ENCODE peak calls at places on chromosome X, in six cellular contexts. I is kidney epithelial cell, J is colonic mucosa, Z is thyroid gland, S is AG04450, B is IMR-90. X is an unnamed sample. For H3K27me3, the result is how much of the 10 kb centered on the place peaks cover.

GRCh38 chrX:153310901-153311300 is 10.7 kb downstream of the PNMA6F start:
- DNase-seq in I (no peak), J (no peak), Z (peak), S (no peak), B (no peak), X (no peak)

GRCh38 chrX:20267924-20268701 is 1.4 kb upstream of the RPS6KA3 start:
- DNase-seq in I (no peak), J (peak), Z (peak), S (no peak), B (no peak), X (peak)

GRCh38 chrX:54066841-54067240 is 22.6 kb upstream of the PHF8 start:
- DNase-seq in I (no peak), J (no peak), Z (no peak), S (no peak), B (peak), X (no peak)

GRCh38 chrX:149881081-149881711 is at the start of gene MAGEA8:
- DNase-seq in I (no peak), J (no peak), Z (no peak), S (no peak), B (no peak), X (no peak)

GRCh38 chrX:51395807-51396728 is 63.4 kb downstream of the NUDT10 start:
- DNase-seq in I (no peak), J (no peak), Z (peak), S (no peak), B (no peak), X (peak)

GRCh38 chrX:64394874-64395567 is at the start of gene MTMR8:
- DNase-seq in I (peak), J (peak), Z (peak), S (no peak), B (no peak), X (peak)

GRCh38 chrX:76183289-76184057 is 10.6 kb downstream of the PBDC1 start:
- DNase-seq in I (peak), J (no peak), Z (no peak), S (peak), B (peak), X (no peak)

GRCh38 chrX:8731579-8732395 is at the start of gene ANOS1:
- DNase-seq in I (no peak), J (no peak), Z (peak), S (no peak), B (no peak), X (no peak)

DNA sequence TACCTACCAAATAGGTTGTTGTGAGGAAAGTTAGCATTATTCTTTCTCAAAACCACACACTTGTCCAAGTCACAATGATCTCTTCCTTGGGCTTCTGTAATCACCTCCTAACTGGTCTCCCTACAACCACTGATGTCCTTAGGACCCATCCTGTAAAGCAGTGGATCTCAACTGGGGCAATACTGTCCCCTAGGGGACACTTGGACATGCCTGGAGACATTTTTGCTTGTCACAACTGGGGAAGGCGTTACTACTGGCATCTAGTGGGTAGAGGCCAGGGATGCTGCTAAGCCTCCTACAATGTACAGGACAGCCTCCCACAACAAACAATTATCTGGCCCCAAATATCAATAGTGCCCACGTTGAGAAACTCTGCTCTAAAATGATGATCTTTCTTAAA is 118.7 kb upstream of the AP1S2 start:
- DNase-seq in I (no peak), J (peak), Z (no peak), S (no peak), B (peak), X (no peak)
- TF ChIP-seq CTCF in I (peak), J (peak), Z (no peak), S (peak), B (peak), X (peak)

GRCh38 chrX:135432881-135433521 is 11.3 kb downstream of the SMIM10L2A start:
- DNase-seq in I (no peak), J (no peak), Z (no peak), S (no peak), B (no peak), X (no peak)
- H3K4me3 ChIP-seq in I (no peak), J (no peak), Z (no peak), S (no peak), B (no peak), X (no peak)

GRCh38 chrX:136190038-136190437 is 42.7 kb downstream of the FHL1 start:
- DNase-seq in I (no peak), J (no peak), Z (peak), S (no peak), B (no peak), X (no peak)
- H3K27me3 ChIP-seq in I (under half), J (under half), Z (under half), S (under half), B (under half), X (under half)

GRCh38 chrX:2698604-2699003 is 7.5 kb downstream of the CD99 start:
- DNase-seq in I (no peak), J (no peak), Z (no peak), S (no peak), B (no peak), X (no peak)
- TF ChIP-seq CTCF in I (no peak), J (no peak), Z (no peak), S (no peak), B (no peak), X (no peak)

X was measured in GM06990.